ENCODE peak calls at places on chromosomes 7 and 10, in eight cellular contexts. One of them, this sample, is unnamed.

GRCh38 chr7:91263359-91264082 is 712 bp upstream of the FZD1 start:
- DNase-seq in fibroblast of villous mesenchyme: peak
- DNase-seq in memory B cell: no peak
- DNase-seq in A549: peak
- DNase-seq in K562: peak
- DNase-seq in activated naive CD8-positive, alpha-beta T cell treated with anti-CD3 and anti-CD28 coated beads for 36 hours: peak
- DNase-seq in mucosa of descending colon: peak
- DNase-seq in NT2/D1: no peak
- DNase-seq in this sample: peak

GRCh38 chr10:119041332-119041731 is 11.8 kb downstream of the NANOS1 start:
- DNase-seq in fibroblast of villous mesenchyme: no peak
- DNase-seq in memory B cell: no peak
- DNase-seq in A549: no peak
- DNase-seq in K562: no peak
- DNase-seq in activated naive CD8-positive, alpha-beta T cell treated with anti-CD3 and anti-CD28 coated beads for 36 hours: no peak
- DNase-seq in mucosa of descending colon: no peak
- DNase-seq in NT2/D1: no peak
- DNase-seq in this sample: peak

GRCh38 chr10:18567343-18567856 is 84.0 kb downstream of the NSUN6 start:
- DNase-seq in fibroblast of villous mesenchyme: no peak
- DNase-seq in memory B cell: no peak
- DNase-seq in A549: no peak
- DNase-seq in K562: no peak
- DNase-seq in activated naive CD8-positive, alpha-beta T cell treated with anti-CD3 and anti-CD28 coated beads for 36 hours: no peak
- DNase-seq in mucosa of descending colon: no peak
- DNase-seq in NT2/D1: no peak
- DNase-seq in this sample: no peak

GRCh38 chr10:43689618-43689954 is 40.9 kb upstream of the ZNF32 start:
- DNase-seq in fibroblast of villous mesenchyme: peak
- DNase-seq in memory B cell: no peak
- DNase-seq in A549: peak
- DNase-seq in K562: peak
- DNase-seq in activated naive CD8-positive, alpha-beta T cell treated with anti-CD3 and anti-CD28 coated beads for 36 hours: peak
- DNase-seq in mucosa of descending colon: peak
- DNase-seq in NT2/D1: no peak
- DNase-seq in this sample: no peak

GRCh38 chr10:11625019-11625735 is 13.7 kb upstream of the USP6NL start:
- DNase-seq in fibroblast of villous mesenchyme: no peak
- DNase-seq in memory B cell: peak
- DNase-seq in A549: no peak
- DNase-seq in K562: no peak
- DNase-seq in activated naive CD8-positive, alpha-beta T cell treated with anti-CD3 and anti-CD28 coated beads for 36 hours: peak
- DNase-seq in mucosa of descending colon: no peak
- DNase-seq in NT2/D1: no peak
- DNase-seq in this sample: no peak

GRCh38 chr7:114806590-114807167 is 115.2 kb upstream of the MDFIC start:
- DNase-seq in fibroblast of villous mesenchyme: peak
- DNase-seq in memory B cell: no peak
- DNase-seq in A549: no peak
- DNase-seq in K562: no peak
- DNase-seq in activated naive CD8-positive, alpha-beta T cell treated with anti-CD3 and anti-CD28 coated beads for 36 hours: no peak
- DNase-seq in mucosa of descending colon: no peak
- DNase-seq in NT2/D1: no peak
- DNase-seq in this sample: no peak

GRCh38 chr10:122164815-122165491 is 106.1 kb upstream of the BTBD16 start:
- DNase-seq in fibroblast of villous mesenchyme: no peak
- DNase-seq in memory B cell: no peak
- DNase-seq in A549: no peak
- DNase-seq in K562: no peak
- DNase-seq in activated naive CD8-positive, alpha-beta T cell treated with anti-CD3 and anti-CD28 coated beads for 36 hours: no peak
- DNase-seq in mucosa of descending colon: no peak
- DNase-seq in NT2/D1: no peak
- DNase-seq in this sample: peak

GRCh38 chr7:305410-306151 is 15.6 kb downstream of the FOXL3 start:
- DNase-seq in fibroblast of villous mesenchyme: no peak
- DNase-seq in memory B cell: no peak
- DNase-seq in A549: no peak
- DNase-seq in K562: no peak
- DNase-seq in activated naive CD8-positive, alpha-beta T cell treated with anti-CD3 and anti-CD28 coated beads for 36 hours: no peak
- DNase-seq in mucosa of descending colon: peak
- DNase-seq in NT2/D1: no peak
- DNase-seq in this sample: no peak

GRCh38 chr7:55247466-55247865 is 117.7 kb upstream of the LANCL2 start:
- DNase-seq in fibroblast of villous mesenchyme: peak
- DNase-seq in memory B cell: no peak
- DNase-seq in A549: no peak
- DNase-seq in K562: no peak
- DNase-seq in activated naive CD8-positive, alpha-beta T cell treated with anti-CD3 and anti-CD28 coated beads for 36 hours: no peak
- DNase-seq in mucosa of descending colon: no peak
- DNase-seq in NT2/D1: no peak
- DNase-seq in this sample: no peak

GRCh38 chr10:103651783-103652476 is 158.4 kb downstream of the NEURL1 start:
- DNase-seq in fibroblast of villous mesenchyme: no peak
- DNase-seq in memory B cell: no peak
- DNase-seq in A549: no peak
- DNase-seq in K562: no peak
- DNase-seq in activated naive CD8-positive, alpha-beta T cell treated with anti-CD3 and anti-CD28 coated beads for 36 hours: no peak
- DNase-seq in mucosa of descending colon: peak
- DNase-seq in NT2/D1: no peak
- DNase-seq in this sample: no peak

GRCh38 chr7:113460067-113460466 is 341.7 kb upstream of the SMIM30 start:
- DNase-seq in fibroblast of villous mesenchyme: no peak
- DNase-seq in memory B cell: no peak
- DNase-seq in A549: no peak
- DNase-seq in K562: no peak
- DNase-seq in activated naive CD8-positive, alpha-beta T cell treated with anti-CD3 and anti-CD28 coated beads for 36 hours: no peak
- DNase-seq in mucosa of descending colon: no peak
- DNase-seq in NT2/D1: no peak
- DNase-seq in this sample: no peak

GRCh38 chr7:43211693-43212092 is 99.2 kb downstream of the HECW1 start:
- DNase-seq in fibroblast of villous mesenchyme: no peak
- DNase-seq in memory B cell: no peak
- DNase-seq in A549: no peak
- DNase-seq in K562: no peak
- DNase-seq in activated naive CD8-positive, alpha-beta T cell treated with anti-CD3 and anti-CD28 coated beads for 36 hours: no peak
- DNase-seq in mucosa of descending colon: no peak
- DNase-seq in NT2/D1: no peak
- DNase-seq in this sample: peak

GRCh38 chr7:136958016-136958415 is 89.6 kb downstream of the CHRM2 start:
- DNase-seq in fibroblast of villous mesenchyme: no peak
- DNase-seq in memory B cell: no peak
- DNase-seq in A549: no peak
- DNase-seq in K562: no peak
- DNase-seq in activated naive CD8-positive, alpha-beta T cell treated with anti-CD3 and anti-CD28 coated beads for 36 hours: no peak
- DNase-seq in mucosa of descending colon: no peak
- DNase-seq in NT2/D1: no peak
- DNase-seq in this sample: no peak

GRCh38 chr10:71939861-71940474 is 24.2 kb upstream of the CHST3 start:
- DNase-seq in fibroblast of villous mesenchyme: no peak
- DNase-seq in memory B cell: no peak
- DNase-seq in A549: no peak
- DNase-seq in K562: no peak
- DNase-seq in activated naive CD8-positive, alpha-beta T cell treated with anti-CD3 and anti-CD28 coated beads for 36 hours: no peak
- DNase-seq in mucosa of descending colon: no peak
- DNase-seq in NT2/D1: no peak
- DNase-seq in this sample: no peak

This sample was measured in ACHN.